ENCODE peak calls at places on chromosomes 13 and 19, in nine cellular contexts. C, U, D, B, V, I, X, T and K are unnamed samples.

GRCh38 chr13:52695856-52696255 is 43.2 kb downstream of the SUGT1 start:
- DNase-seq in C (peak; percentile 24), D (no peak), X (peak; percentile 42), B (peak; percentile 58), U (no peak), V (no peak), I (no peak), T (peak; percentile 42), K (no peak)

GRCh38 chr13:29991343-29991742 is 140.9 kb upstream of the UBL3 start:
- DNase-seq in D (no peak), T (peak; percentile 99), V (no peak), C (peak; percentile 78), B (no peak), U (no peak), X (peak; percentile 25), I (no peak), K (peak; percentile 69)

GRCh38 chr13:43316997-43317396 is 293.6 kb downstream of the DNAJC15 start:
- DNase-seq in B (no peak), D (no peak), V (no peak), X (peak; percentile 75), I (peak; percentile 61), C (no peak), T (peak; percentile 60), U (peak; percentile 29), K (peak; percentile 99)

GRCh38 chr19:4264812-4265211 is 14.3 kb upstream of the SHD start:
- DNase-seq in B (no peak), I (no peak), T (no peak), U (no peak), X (no peak), D (no peak), V (no peak), C (no peak), K (no peak)

GRCh38 chr13:110445722-110446569 is 115.6 kb downstream of the RAB20 start:
- DNase-seq in T (no peak), I (no peak), X (no peak), B (no peak), D (no peak), U (no peak), C (no peak), V (no peak), K (no peak)

GRCh38 chr13:110258876-110259631 is 47.9 kb downstream of the COL4A1 start:
- DNase-seq in X (no peak), I (no peak), U (no peak), D (no peak), T (peak; percentile 54), C (no peak), B (no peak), V (no peak), K (no peak)

GRCh38 chr13:25872871-25873607 is 178.8 kb downstream of the SHISA2 start:
- DNase-seq in I (no peak), C (no peak), B (peak; percentile 10), D (no peak), U (no peak), X (peak; percentile 26), T (peak; percentile 36), V (no peak), K (no peak)

GRCh38 chr19:11905928-11906327 is 18.3 kb downstream of the ZNF69 start:
- DNase-seq in C (no peak), I (no peak), D (no peak), T (no peak), X (no peak), B (no peak), V (no peak), U (no peak), K (no peak)

GRCh38 chr13:113559061-113559460 is 25.5 kb upstream of the TFDP1 start:
- DNase-seq in B (no peak), C (no peak), X (no peak), T (no peak), V (no peak), I (no peak), U (no peak), D (no peak), K (no peak)